ENCODE peak calls at places on chromosomes 12 and 14, in ten cellular contexts. X, Z, U, O, V, F, E, S, N and Q are unnamed samples.

GRCh38 chr14:77882098-77882497 is 82.2 kb downstream of the ADCK1 start:
- DNase-seq in X (no peak), Z (peak; percentile 33), U (peak; percentile 17), O (no peak), V (no peak), F (no peak), E (no peak), S (no peak), N (no peak), Q (peak; percentile 4)

GRCh38 chr14:77508249-77508648 is 9.6 kb upstream of the ISM2 start:
- DNase-seq in X (no peak), Z (no peak), U (no peak), O (no peak), V (no peak), F (peak; percentile 57), E (no peak), S (no peak), N (peak; percentile 58), Q (peak; percentile 63)

GRCh38 chr14:68854421-68854820 is 61.6 kb upstream of the ZFP36L1 start:
- DNase-seq in X (no peak), Z (no peak), U (no peak), O (no peak), V (no peak), F (no peak), E (no peak), S (no peak), N (no peak), Q (no peak)

GRCh38 chr14:96136361-96136760 is 68.3 kb upstream of the BDKRB2 start:
- DNase-seq in X (no peak), Z (peak; percentile 67), U (no peak), O (no peak), V (no peak), F (peak; percentile 48), E (no peak), S (no peak), N (peak; percentile 69), Q (no peak)

GRCh38 chr12:47730341-47730744 is 5.1 kb upstream of the ENDOU start:
- DNase-seq in X (no peak), Z (no peak), U (no peak), O (no peak), V (no peak), F (peak; percentile 58), E (no peak), S (no peak), N (peak; percentile 54), Q (peak; percentile 50)

GRCh38 chr12:123141615-123142517 is 9.0 kb downstream of the PITPNM2 start:
- DNase-seq in X (no peak), Z (peak; percentile 76), U (no peak), O (peak; percentile 84), V (peak; percentile 84), F (peak; percentile 70), E (no peak), S (no peak), N (peak; percentile 61), Q (peak; percentile 73)

GRCh38 chr12:54749191-54749818 is 101.1 kb upstream of the DCD start:
- DNase-seq in X (peak; percentile 56), Z (peak; percentile 48), U (peak; percentile 57), O (no peak), V (no peak), F (peak; percentile 43), E (no peak), S (no peak), N (peak; percentile 42), Q (peak; percentile 20)

GRCh38 chr12:48192861-48193260 is 9.4 kb downstream of the CCDC184 start:
- DNase-seq in X (no peak), Z (no peak), U (no peak), O (no peak), V (no peak), F (no peak), E (no peak), S (no peak), N (no peak), Q (no peak)

GRCh38 chr14:104805326-104805678 is 4.4 kb downstream of the ZBTB42 start:
- DNase-seq in X (no peak), Z (peak; percentile 91), U (no peak), O (no peak), V (peak; percentile 58), F (peak; percentile 93), E (no peak), S (no peak), N (peak; percentile 58), Q (peak; percentile 85)

GRCh38 chr12:31591308-31591901 is 469 bp upstream of the DENND5B start:
- DNase-seq in X (peak; percentile 38), Z (no peak), U (peak; percentile 71), O (peak; percentile 68), V (no peak), F (peak; percentile 21), E (no peak), S (peak; percentile 46), N (no peak), Q (peak; percentile 6)

GRCh38 chr14:64706552-64707193 is 2.4 kb downstream of the PLEKHG3 start:
- DNase-seq in X (no peak), Z (no peak), U (peak; percentile 86), O (peak; percentile 63), V (peak; percentile 65), F (no peak), E (no peak), S (peak; percentile 79), N (no peak), Q (no peak)

GRCh38 chr14:78576437-78577166 is 406.4 kb downstream of the NRXN3 start:
- DNase-seq in X (no peak), Z (no peak), U (no peak), O (no peak), V (no peak), F (no peak), E (no peak), S (no peak), N (no peak), Q (no peak)

GRCh38 chr12:132469423-132469822 is 20.5 kb upstream of the FBRSL1 start:
- DNase-seq in X (no peak), Z (no peak), U (no peak), O (no peak), V (no peak), F (no peak), E (no peak), S (no peak), N (no peak), Q (no peak)

GRCh38 chr12:64452559-64453329 is 824 bp downstream of the TBK1 start:
- DNase-seq in X (no peak), Z (peak; percentile 60), U (peak; percentile 23), O (no peak), V (no peak), F (peak; percentile 77), E (no peak), S (no peak), N (peak; percentile 83), Q (peak; percentile 80)

GRCh38 chr14:65566820-65567522 is 154.4 kb downstream of the FUT8 start:
- DNase-seq in X (no peak), Z (no peak), U (no peak), O (no peak), V (no peak), F (no peak), E (no peak), S (no peak), N (no peak), Q (no peak)

GRCh38 chr12:118608770-118609344 is 232.5 kb downstream of the SUDS3 start:
- DNase-seq in X (no peak), Z (no peak), U (no peak), O (no peak), V (no peak), F (no peak), E (no peak), S (no peak), N (no peak), Q (no peak)

GRCh38 chr12:40157307-40157706 is 51.4 kb upstream of the SLC2A13 start:
- DNase-seq in X (no peak), Z (no peak), U (no peak), O (no peak), V (no peak), F (no peak), E (no peak), S (no peak), N (no peak), Q (no peak)

GRCh38 chr12:6392499-6392898 is 8.5 kb downstream of the LTBR start:
- DNase-seq in X (no peak), Z (no peak), U (no peak), O (no peak), V (peak; percentile 88), F (no peak), E (no peak), S (no peak), N (no peak), Q (no peak)

GRCh38 chr12:67025543-67026114 is 243.5 kb upstream of the CAND1 start:
- DNase-seq in X (peak; percentile 40), Z (no peak), U (no peak), O (no peak), V (no peak), F (peak; percentile 35), E (peak; percentile 7), S (peak; percentile 74), N (no peak), Q (no peak)

GRCh38 chr12:5172886-5173285 is 129.2 kb downstream of the KCNA5 start:
- DNase-seq in X (no peak), Z (no peak), U (no peak), O (no peak), V (no peak), F (no peak), E (no peak), S (no peak), N (no peak), Q (no peak)

GRCh38 chr12:52207895-52208294 is 16.1 kb upstream of the KRT80 start:
- DNase-seq in X (no peak), Z (peak; percentile 51), U (no peak), O (no peak), V (peak; percentile 69), F (peak; percentile 46), E (no peak), S (no peak), N (no peak), Q (peak; percentile 50)

GRCh38 chr14:22276913-22277816 is 311.9 kb downstream of the DAD1 start:
- DNase-seq in X (no peak), Z (peak; percentile 15), U (peak; percentile 23), O (no peak), V (no peak), F (peak; percentile 10), E (no peak), S (no peak), N (peak; percentile 23), Q (peak; percentile 5)

GRCh38 chr12:107992870-107993451 is 136.1 kb upstream of the WSCD2 start:
- DNase-seq in X (peak; percentile 10), Z (peak; percentile 62), U (no peak), O (no peak), V (no peak), F (peak; percentile 29), E (no peak), S (peak; percentile 79), N (no peak), Q (no peak)

GRCh38 chr12:127548123-127548553 is 718.8 kb upstream of the TMEM132C start:
- DNase-seq in X (no peak), Z (peak; percentile 64), U (no peak), O (no peak), V (no peak), F (peak; percentile 80), E (no peak), S (no peak), N (peak; percentile 89), Q (peak; percentile 92)

GRCh38 chr12:56296207-56296785 is 3.8 kb downstream of the CS start:
- DNase-seq in X (no peak), Z (no peak), U (no peak), O (no peak), V (no peak), F (no peak), E (no peak), S (no peak), N (no peak), Q (no peak)

GRCh38 chr12:78101946-78102635 is 271.4 kb downstream of the NAV3 start:
- DNase-seq in X (no peak), Z (peak; percentile 21), U (no peak), O (no peak), V (no peak), F (no peak), E (no peak), S (peak; percentile 54), N (no peak), Q (no peak)

GRCh38 chr12:2856051-2856450 is 788 bp downstream of the TEX52 start:
- DNase-seq in X (no peak), Z (no peak), U (no peak), O (no peak), V (no peak), F (no peak), E (no peak), S (no peak), N (no peak), Q (no peak)

GRCh38 chr12:113853491-113853890 is 112.6 kb downstream of the RBM19 start:
- DNase-seq in X (no peak), Z (no peak), U (no peak), O (no peak), V (no peak), F (no peak), E (no peak), S (no peak), N (no peak), Q (no peak)